ENCODE peak calls at places on chromosome 11, in nine cellular contexts. C, J, R, S, F, V, K, D and P are unnamed samples.

GRCh38 chr11:19589567-19590260 is 122.9 kb upstream of the NAV2 start:
- DNase-seq in V (no peak), K (no peak), S (no peak), F (no peak), J (no peak), R (no peak), D (no peak), C (no peak), P (no peak)

GRCh38 chr11:85628771-85629341 is 463 bp downstream of the TMEM126B start:
- DNase-seq in D (no peak), S (no peak), R (no peak), F (peak), K (no peak), V (no peak), J (no peak), C (no peak), P (no peak)

GRCh38 chr11:94077568-94078293 is 50.9 kb upstream of the PANX1 start:
- DNase-seq in K (no peak), D (no peak), S (no peak), C (no peak), R (no peak), F (no peak), V (no peak), J (peak), P (no peak)

GRCh38 chr11:23730307-23730998 is 766.4 kb upstream of the LUZP2 start:
- DNase-seq in S (peak), V (no peak), F (no peak), D (no peak), J (no peak), K (no peak), R (no peak), C (no peak), P (no peak)

GRCh38 chr11:121023848-121024751 is at the start of gene TBCEL:
- DNase-seq in J (peak), F (peak), R (peak), K (peak), D (peak), C (peak), S (peak), V (peak), P (peak)

GRCh38 chr11:134797411-134798089 is 385.5 kb upstream of the B3GAT1 start:
- DNase-seq in R (no peak), F (no peak), K (no peak), C (no peak), J (no peak), S (no peak), V (no peak), D (no peak), P (no peak)

GRCh38 chr11:3888210-3888609 is 32.7 kb downstream of the STIM1 start:
- DNase-seq in K (no peak), D (no peak), J (no peak), F (no peak), S (no peak), R (no peak), V (no peak), C (no peak), P (no peak)

GRCh38 chr11:87143663-87144062 is 105.9 kb downstream of the TMEM135 start:
- DNase-seq in K (no peak), S (no peak), R (no peak), F (no peak), V (no peak), J (no peak), C (no peak), D (no peak), P (no peak)

GRCh38 chr11:73852049-73852448 is 24.6 kb downstream of the COA4 start:
- DNase-seq in V (no peak), C (no peak), J (no peak), D (no peak), S (no peak), F (no peak), K (no peak), R (no peak), P (no peak)

GRCh38 chr11:20873054-20873453 is 203.7 kb downstream of the NELL1 start:
- DNase-seq in V (no peak), K (no peak), R (no peak), D (no peak), S (no peak), C (no peak), F (peak), J (peak), P (no peak)

GRCh38 chr11:103633037-103633788 is 403.2 kb upstream of the DDI1 start:
- DNase-seq in D (no peak), C (no peak), F (no peak), K (no peak), R (no peak), J (no peak), S (no peak), V (no peak), P (no peak)

GRCh38 chr11:3021125-3021524 is 29.0 kb upstream of the NAP1L4 start:
- DNase-seq in D (no peak), S (no peak), F (peak), V (peak), J (peak), R (no peak), K (no peak), C (no peak), P (no peak)

GRCh38 chr11:91761406-91762027 is 463.1 kb upstream of the FAT3 start:
- DNase-seq in S (no peak), V (no peak), F (no peak), R (no peak), J (no peak), D (no peak), C (no peak), K (no peak), P (no peak)

GRCh38 chr11:6223854-6224253 is 10.6 kb downstream of the FHIP1B start:
- DNase-seq in D (no peak), C (no peak), K (no peak), F (no peak), J (no peak), R (no peak), V (no peak), S (peak), P (no peak)

GRCh38 chr11:34850339-34850738 is 65.8 kb downstream of the APIP start:
- DNase-seq in S (no peak), R (no peak), F (no peak), V (no peak), D (no peak), J (peak), K (no peak), C (no peak), P (no peak)

GRCh38 chr11:27246925-27247324 is 116.1 kb downstream of the CCDC34 start:
- DNase-seq in S (no peak), V (no peak), D (no peak), C (no peak), K (no peak), F (no peak), R (no peak), J (no peak), P (no peak)

GRCh38 chr11:78074756-78075155 is 4.9 kb downstream of the NDUFC2 start:
- DNase-seq in F (peak), S (no peak), J (no peak), D (no peak), C (no peak), R (no peak), K (no peak), V (no peak), P (no peak)

GRCh38 chr11:100484948-100485347 is 202.1 kb upstream of the ARHGAP42 start:
- DNase-seq in K (no peak), V (no peak), D (no peak), J (no peak), C (no peak), S (no peak), R (no peak), F (no peak), P (no peak)

GRCh38 chr11:78940500-78941225 is 366.0 kb upstream of the NARS2 start:
- DNase-seq in V (no peak), S (no peak), D (no peak), K (no peak), F (no peak), C (no peak), R (no peak), J (no peak), P (no peak)

GRCh38 chr11:12886508-12886907 is 122.6 kb upstream of the RASSF10 start:
- DNase-seq in R (no peak), D (no peak), S (no peak), V (no peak), C (no peak), J (no peak), F (no peak), K (no peak), P (no peak)

GRCh38 chr11:123062892-123063395 is 1.0 kb upstream of the HSPA8 start:
- DNase-seq in J (no peak), S (no peak), C (no peak), R (peak), F (no peak), D (no peak), V (no peak), K (no peak), P (no peak)

GRCh38 chr11:78472382-78472781 is 54.8 kb upstream of the GAB2 start:
- DNase-seq in S (no peak), V (no peak), R (no peak), F (no peak), C (no peak), D (no peak), J (no peak), K (no peak), P (no peak)

GRCh38 chr11:12674936-12675696 is 895 bp downstream of the TEAD1 start:
- DNase-seq in K (peak), D (peak), C (peak), F (peak), S (no peak), J (no peak), V (peak), R (no peak), P (no peak)

GRCh38 chr11:68447015-68447801 is 13.3 kb upstream of the PPP6R3 start:
- DNase-seq in S (peak), D (peak), R (peak), F (peak), J (peak), K (peak), C (peak), V (peak), P (peak)

GRCh38 chr11:108959124-108959761 is 294.4 kb downstream of the DDX10 start:
- DNase-seq in R (no peak), S (no peak), D (no peak), K (no peak), C (no peak), V (no peak), F (no peak), J (no peak), P (no peak)

GRCh38 chr11:46100670-46101069 is 20.6 kb downstream of the PHF21A start:
- DNase-seq in F (no peak), C (no peak), D (no peak), R (no peak), K (no peak), V (no peak), J (no peak), S (no peak), P (no peak)

GRCh38 chr11:68302256-68303054 is 9.9 kb upstream of the LRP5 start:
- DNase-seq in S (peak), K (no peak), R (no peak), D (no peak), J (peak), V (no peak), F (peak), C (no peak), P (no peak)

GRCh38 chr11:35282226-35282882 is 137.0 kb downstream of the SLC1A2 start:
- DNase-seq in S (no peak), J (peak), K (no peak), F (no peak), R (no peak), V (no peak), D (peak), C (no peak), P (no peak)

GRCh38 chr11:36356201-36356600 is 60.1 kb downstream of the PRR5L start:
- DNase-seq in F (no peak), J (no peak), D (no peak), V (no peak), R (no peak), S (no peak), K (no peak), C (no peak), P (no peak)

GRCh38 chr11:76335827-76336226 is 45.1 kb downstream of the THAP12 start:
- DNase-seq in S (no peak), F (no peak), V (no peak), K (no peak), J (no peak), D (no peak), C (no peak), R (no peak), P (no peak)

GRCh38 chr11:94721565-94722292 is 46.4 kb upstream of the AMOTL1 start:
- DNase-seq in D (no peak), V (no peak), S (no peak), J (no peak), R (no peak), K (no peak), F (no peak), C (no peak), P (peak)

DNA sequence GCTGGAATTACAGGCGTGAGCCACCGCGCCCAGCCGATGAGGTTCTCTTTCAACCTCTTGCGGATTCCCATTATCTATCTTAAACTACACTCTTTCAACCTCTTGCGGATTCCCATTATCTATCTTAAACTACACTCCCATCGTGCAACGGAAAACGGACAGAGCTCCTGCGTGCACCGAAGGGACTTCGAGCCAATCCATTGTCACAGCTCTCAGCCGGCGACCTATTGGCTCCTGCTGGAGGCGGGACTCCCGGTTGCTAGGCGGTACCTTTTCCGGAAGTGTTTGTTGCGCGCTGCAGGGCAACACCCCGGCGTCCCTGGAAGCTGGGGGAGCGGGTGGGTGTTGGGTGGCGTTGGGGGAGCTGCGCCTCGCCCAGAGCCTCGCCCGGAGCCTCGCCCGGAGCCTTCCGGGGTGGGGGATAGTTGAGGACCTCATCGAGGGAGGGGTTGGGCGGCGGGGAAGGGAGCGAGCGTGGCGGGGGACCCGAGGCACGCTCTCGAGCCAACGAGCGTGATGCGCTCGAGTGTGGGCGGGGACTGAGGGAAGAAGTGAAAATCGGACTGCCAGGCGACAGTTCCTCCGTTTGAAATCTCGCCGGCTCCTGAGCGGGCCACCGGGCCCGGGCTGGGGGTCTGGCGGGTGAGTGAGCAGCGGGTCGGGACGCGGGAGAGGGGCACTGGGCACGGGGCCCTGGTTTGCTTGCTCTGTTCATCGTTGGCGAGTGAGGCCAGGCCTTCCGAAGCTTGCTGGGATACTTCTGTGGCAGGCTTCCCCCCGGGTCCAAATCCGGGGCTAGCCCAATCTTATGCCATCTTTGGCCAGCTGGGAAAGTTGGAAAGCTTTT is at the start of gene CEP164:
- DNase-seq in S (peak), F (peak), D (peak), R (peak), J (peak), K (peak), V (peak), C (peak), P (peak)
- TF ChIP-seq POLR2A in S (no peak), F (no peak), D (peak), R (no peak), J (peak), K (no peak), V (no peak), C (peak), P (peak)

GRCh38 chr11:66835762-66836405 is 7.4 kb upstream of the RCE1 start:
- DNase-seq in J (no peak), D (no peak), K (no peak), F (no peak), S (no peak), V (no peak), R (no peak), C (no peak), P (no peak)

GRCh38 chr11:66834943-66835342 is 8.3 kb upstream of the RCE1 start:
- DNase-seq in F (no peak), J (no peak), R (no peak), V (no peak), S (no peak), D (no peak), C (no peak), K (no peak), P (no peak)

GRCh38 chr11:66834539-66834845 is 8.7 kb upstream of the RCE1 start:
- DNase-seq in D (no peak), C (no peak), K (no peak), J (no peak), R (no peak), V (no peak), F (no peak), S (no peak), P (no peak)
- TF ChIP-seq CTCF in D (no peak), C (no peak), K (peak), J (no peak), R (no peak), V (no peak), F (no peak), S (no peak), P (no peak)

GRCh38 chr11:119676461-119677020 is 52.5 kb downstream of the NECTIN1 start:
- DNase-seq in K (no peak), R (no peak), D (no peak), V (no peak), F (no peak), J (no peak), C (no peak), S (no peak), P (no peak)

GRCh38 chr11:119671048-119671447 is 58.0 kb downstream of the NECTIN1 start:
- DNase-seq in V (peak), D (peak), K (no peak), J (no peak), S (no peak), C (peak), F (peak), R (no peak), P (peak)

GRCh38 chr11:119672597-119672996 is 56.4 kb downstream of the NECTIN1 start:
- DNase-seq in V (no peak), K (no peak), F (peak), D (no peak), C (no peak), J (no peak), S (no peak), R (no peak), P (no peak)

GRCh38 chr11:119671561-119672015 is 57.4 kb downstream of the NECTIN1 start:
- DNase-seq in K (no peak), J (no peak), R (no peak), V (no peak), C (peak), S (no peak), F (peak), D (no peak), P (no peak)

GRCh38 chr11:119673389-119674336 is 55.3 kb downstream of the NECTIN1 start:
- DNase-seq in S (peak), F (peak), D (no peak), C (no peak), V (peak), R (no peak), J (no peak), K (no peak), P (no peak)
- TF ChIP-seq POLR2A in S (no peak), F (no peak), D (no peak), C (no peak), V (no peak), R (no peak), J (no peak), K (no peak), P (no peak)

GRCh38 chr11:60951909-60952741 is at the start of gene SLC15A3:
- DNase-seq in J (no peak), K (peak), D (peak), R (peak), C (peak), S (peak), F (peak), V (peak), P (peak)
- TF ChIP-seq CTCF in J (no peak), K (no peak), D (no peak), R (no peak), C (no peak), S (no peak), F (no peak), V (no peak), P (no peak)

GRCh38 chr11:1762537-1763302 is 1.0 kb downstream of the CTSD start:
- DNase-seq in J (peak), V (peak), R (peak), C (no peak), K (no peak), S (peak), D (peak), F (peak), P (peak)
- TF ChIP-seq POLR2A in J (no peak), V (no peak), R (no peak), C (no peak), K (no peak), S (no peak), D (no peak), F (peak), P (peak)

DNA sequence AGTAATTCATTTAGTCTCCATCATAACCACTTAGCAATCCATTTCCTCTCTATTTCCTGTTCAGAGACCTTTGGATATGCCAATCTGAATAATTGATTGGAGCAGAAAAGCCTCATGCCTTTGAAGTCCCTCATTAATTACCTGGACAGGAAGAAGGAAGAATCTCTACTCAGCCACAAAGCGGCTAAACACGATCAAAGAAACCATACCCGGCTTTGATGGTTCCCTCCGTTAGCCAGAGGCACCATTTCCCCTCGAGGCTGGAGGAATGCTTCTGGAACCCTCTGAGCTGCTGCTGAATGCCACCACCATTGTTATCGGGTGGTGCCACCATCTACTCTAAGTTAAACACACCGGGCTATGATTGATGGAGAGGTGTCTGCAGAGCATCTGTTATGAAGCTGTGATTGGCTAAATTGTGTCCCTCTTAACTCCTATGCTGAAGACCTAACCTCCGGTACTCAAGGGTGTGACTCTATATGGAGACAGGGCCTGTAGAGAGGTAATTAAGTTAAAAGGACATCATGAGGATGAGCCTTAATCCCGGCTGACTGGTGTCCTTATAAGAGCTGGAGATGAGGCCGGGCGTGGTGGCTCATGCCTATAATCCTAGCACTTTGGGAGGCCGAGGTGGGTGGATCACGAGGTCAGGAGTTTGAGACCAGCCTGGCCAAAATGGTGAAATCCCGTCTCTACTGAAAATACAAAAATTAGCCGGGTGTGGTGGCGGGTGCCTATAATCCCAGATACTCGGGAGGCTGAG is 168.6 kb downstream of the CTTN start:
- DNase-seq in F (no peak), J (no peak), C (no peak), V (no peak), D (no peak), K (no peak), S (no peak), R (no peak), P (no peak)
- TF ChIP-seq CTCF in F (no peak), J (no peak), C (no peak), V (no peak), D (no peak), K (no peak), S (no peak), R (no peak), P (no peak)

DNA sequence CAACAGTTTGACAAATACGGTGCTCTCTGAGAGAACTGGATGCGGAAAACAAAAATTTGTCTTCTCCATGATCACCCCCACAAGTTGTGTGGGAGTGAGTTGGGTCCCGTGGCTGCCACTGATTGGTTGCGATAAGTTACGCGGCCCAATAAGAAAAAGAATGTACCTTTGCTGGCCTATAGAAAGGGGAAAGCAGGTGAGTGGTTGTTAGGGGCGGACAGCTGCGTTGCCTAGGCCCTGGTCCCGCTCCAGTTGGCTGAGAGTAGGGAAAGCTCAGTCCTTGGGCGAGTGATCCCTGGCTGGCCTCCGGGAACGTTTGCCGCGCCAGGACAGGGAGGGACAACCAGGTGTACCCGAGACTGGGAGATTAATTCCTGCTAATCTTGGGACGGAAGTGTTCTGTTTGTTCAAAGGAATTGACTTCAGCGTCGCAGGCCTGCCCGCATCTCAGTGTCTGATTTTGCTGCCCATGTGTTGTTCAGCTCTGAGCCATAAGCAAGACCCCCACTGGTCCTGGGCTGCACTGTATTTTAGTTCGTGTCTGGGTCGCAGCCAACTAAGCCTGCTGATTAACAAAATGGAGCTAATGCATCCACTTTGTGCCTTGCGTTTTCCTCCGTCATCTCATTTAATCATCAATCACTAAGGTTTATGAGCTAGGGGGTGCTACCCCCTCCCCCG is 773 bp upstream of the SYVN1 start:
- DNase-seq in C (peak), R (peak), K (peak), F (peak), J (peak), V (peak), D (peak), S (peak), P (peak)
- TF ChIP-seq POLR2A in C (peak), R (no peak), K (no peak), F (peak), J (peak), V (no peak), D (peak), S (no peak), P (no peak)